ENCODE peak calls at places on chromosome 1, in five cellular contexts. C, W, V, H and Y are unnamed samples. For H3K4me1, the result is how much of the 10 kb centered on the place peaks cover.

GRCh38 chr1:96253281-96254035 is 468.1 kb upstream of the PTBP2 start:
- DNase-seq in C (no peak), W (no peak), V (no peak), H (no peak), Y (no peak)

GRCh38 chr1:179786815-179787736 is 44.0 kb downstream of the FAM163A start:
- DNase-seq in C (no peak), W (no peak), V (no peak), H (no peak), Y (no peak)

GRCh38 chr1:59015708-59016107 is 231.9 kb upstream of the JUN start:
- DNase-seq in C (no peak), W (no peak), V (peak), H (peak), Y (peak)

GRCh38 chr1:186498695-186499389 is 37.9 kb upstream of the PDC start:
- DNase-seq in C (no peak), W (no peak), V (no peak), H (peak), Y (peak)

GRCh38 chr1:33762099-33762830 is 101.6 kb upstream of the HMGB4 start:
- DNase-seq in C (no peak), W (no peak), V (no peak), H (no peak), Y (no peak)

GRCh38 chr1:206770531-206771352 is at the start of gene IL19:
- DNase-seq in C (no peak), W (peak), V (no peak), H (peak), Y (peak)

GRCh38 chr1:157310401-157310800 is 172.2 kb upstream of the ETV3 start:
- DNase-seq in C (no peak), W (peak), V (no peak), H (no peak), Y (no peak)

GRCh38 chr1:103326595-103326994 is 198.9 kb upstream of the RNPC3 start:
- DNase-seq in C (no peak), W (no peak), V (no peak), H (no peak), Y (peak)

GRCh38 chr1:224259986-224260385 is 70.0 kb downstream of the NVL start:
- DNase-seq in C (no peak), W (no peak), V (no peak), H (no peak), Y (peak)

GRCh38 chr1:37267111-37267835 is 207.1 kb upstream of the ZC3H12A start:
- DNase-seq in C (no peak), W (peak), V (no peak), H (no peak), Y (peak)

GRCh38 chr1:160354388-160354985 is 11.3 kb downstream of the NCSTN start:
- DNase-seq in C (no peak), W (no peak), V (no peak), H (peak), Y (peak)

GRCh38 chr1:210233495-210234253 is 1.1 kb downstream of the SERTAD4 start:
- DNase-seq in C (peak), W (peak), V (no peak), H (peak), Y (peak)

GRCh38 chr1:210236386-210236839 is 3.8 kb downstream of the SERTAD4 start:
- DNase-seq in C (no peak), W (no peak), V (no peak), H (peak), Y (no peak)

GRCh38 chr1:210236840-210237409 is 4.3 kb downstream of the SERTAD4 start:
- DNase-seq in C (no peak), W (no peak), V (no peak), H (peak), Y (no peak)

GRCh38 chr1:210234254-210234747 is 1.7 kb downstream of the SERTAD4 start:
- DNase-seq in C (no peak), W (peak), V (no peak), H (no peak), Y (peak)

GRCh38 chr1:210235363-210236053 is 2.9 kb downstream of the SERTAD4 start:
- DNase-seq in C (no peak), W (no peak), V (no peak), H (no peak), Y (no peak)
- H3K4me1 ChIP-seq in C (under half), W (under half), V (under half), H (under half), Y (under half)

DNA sequence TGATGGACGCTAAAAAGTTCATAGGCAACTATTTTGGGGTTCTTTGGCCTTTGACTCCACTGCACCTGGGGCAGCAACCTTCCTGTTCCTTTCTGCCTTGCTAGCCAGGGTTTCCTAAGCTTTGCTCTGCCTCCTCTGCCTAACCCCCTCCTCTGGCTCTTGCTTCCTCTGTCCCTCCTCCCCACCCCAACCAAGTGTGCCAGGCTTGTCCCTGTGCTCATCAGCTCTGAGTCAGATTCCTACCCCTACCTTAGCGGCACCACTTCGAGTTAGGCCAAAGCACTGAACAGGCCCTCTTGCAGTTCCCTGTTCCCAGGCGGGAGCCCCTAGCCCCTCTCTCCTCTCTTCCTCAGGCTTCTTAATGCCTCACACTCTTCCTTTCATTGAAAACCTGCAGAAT is 74.8 kb upstream of the HAO2 start:
- DNase-seq in C (no peak), W (no peak), V (no peak), H (no peak), Y (no peak)
- H2BK12ac ChIP-seq in C (no peak), W (no peak), V (peak), H (no peak), Y (no peak)

DNA sequence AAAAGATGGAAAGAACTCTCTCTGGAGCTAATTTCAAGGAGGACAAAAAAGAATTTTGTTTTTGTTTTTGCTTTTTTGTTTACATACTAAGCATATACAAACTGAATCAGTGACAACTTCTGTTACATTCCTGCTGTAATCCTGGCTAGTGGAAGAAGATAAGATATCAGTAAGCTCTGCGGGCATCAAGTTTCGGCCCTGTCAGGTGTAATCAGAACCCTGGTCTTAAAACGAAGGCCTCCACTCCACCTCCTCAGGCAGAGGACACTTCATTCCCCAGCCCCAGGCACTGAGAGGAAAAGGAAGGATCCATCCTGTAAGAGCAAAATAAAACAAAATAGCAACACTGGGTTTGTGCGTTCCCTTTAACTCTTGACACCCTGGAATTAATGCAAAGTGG is 88.9 kb upstream of the ARHGAP29 start:
- DNase-seq in C (no peak), W (no peak), V (no peak), H (no peak), Y (peak)
- H3K4me1 ChIP-seq in C (under half), W (under half), V (under half), H (under half), Y (under half)

GRCh38 chr1:208895820-208896219 is 651.6 kb upstream of the PLXNA2 start:
- DNase-seq in C (no peak), W (no peak), V (no peak), H (no peak), Y (no peak)
- H2BK12ac ChIP-seq in C (no peak), W (no peak), V (no peak), H (no peak), Y (no peak)

GRCh38 chr1:183270541-183271141 is 84.6 kb downstream of the LAMC2 start:
- DNase-seq in C (no peak), W (no peak), V (no peak), H (peak), Y (no peak)
- H3K4me1 ChIP-seq in C (under half), W (under half), V (under half), H (under half), Y (under half)

DNA sequence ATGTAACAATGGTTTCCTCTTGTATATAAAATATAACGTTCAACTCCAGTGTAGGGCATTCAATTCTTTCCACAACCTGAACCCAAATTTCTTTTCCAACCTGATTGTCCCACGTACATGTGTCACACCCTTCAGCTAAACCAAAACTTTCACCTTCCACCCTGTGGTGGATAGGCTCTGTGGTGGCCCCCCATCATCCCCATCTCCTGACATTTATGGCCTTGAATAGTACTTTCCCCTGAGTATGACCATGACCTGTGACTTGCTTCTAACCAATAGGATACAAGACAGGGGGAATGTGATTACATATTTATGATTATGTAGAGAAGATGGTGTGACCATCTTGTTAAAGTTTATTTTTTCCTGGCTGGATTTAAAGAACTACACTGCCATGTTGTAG is 377.0 kb downstream of the PTPRC start:
- DNase-seq in C (no peak), W (no peak), V (no peak), H (no peak), Y (no peak)
- H2BK12ac ChIP-seq in C (no peak), W (no peak), V (no peak), H (no peak), Y (no peak)